ENCODE peak calls at places on chromosomes 12 and 14, in nine cellular contexts. J is testis, B is NT2/D1, C is breast epithelium, F is HCT116, Y is sigmoid colon, K is stomach, G is fibroblast of lung, S is right atrium auricular region. H is an unnamed sample. For H3K27me3 and H3K36me3, the result is how much of the 10 kb centered on the place peaks cover.

GRCh38 chr12:27355979-27356378 is 23.3 kb downstream of the BMAL2 start:
- DNase-seq in J (no peak), B (no peak), C (no peak), F (no peak), Y (no peak), K (no peak), G (no peak), S (no peak), H (no peak)

GRCh38 chr12:109134186-109134917 is 18.0 kb downstream of the ACACB start:
- DNase-seq in J (no peak), B (no peak), C (no peak), F (peak), Y (peak), K (peak), G (peak), S (no peak), H (no peak)

GRCh38 chr14:38056270-38056669 is 151.4 kb upstream of the SSTR1 start:
- DNase-seq in J (no peak), B (no peak), C (no peak), F (no peak), Y (no peak), K (no peak), G (no peak), S (no peak), H (no peak)

GRCh38 chr12:78406213-78406612 is 458.4 kb upstream of the SYT1 start:
- DNase-seq in J (no peak), B (no peak), C (no peak), F (no peak), Y (no peak), K (no peak), G (no peak), S (no peak), H (no peak)

GRCh38 chr12:119528241-119528640 is 65.3 kb upstream of the TMEM233 start:
- DNase-seq in J (no peak), B (peak), C (no peak), F (no peak), Y (no peak), K (no peak), G (no peak), S (no peak), H (no peak)

GRCh38 chr14:38696925-38697324 is 406.1 kb downstream of the SEC23A start:
- DNase-seq in J (no peak), B (no peak), C (no peak), F (no peak), Y (no peak), K (no peak), G (no peak), S (no peak), H (no peak)

GRCh38 chr12:94792690-94793089 is 142.3 kb upstream of the TMCC3 start:
- DNase-seq in J (peak), B (no peak), C (no peak), F (no peak), Y (no peak), K (no peak), G (peak), S (no peak), H (no peak)

GRCh38 chr14:41062826-41063225 is 543.9 kb upstream of the LRFN5 start:
- DNase-seq in J (no peak), B (no peak), C (no peak), F (peak), Y (no peak), K (no peak), G (no peak), S (no peak), H (no peak)

GRCh38 chr14:104863923-104864266 is 1.2 kb upstream of the CEP170B start:
- DNase-seq in J (no peak), B (no peak), C (no peak), F (no peak), Y (peak), K (no peak), G (no peak), S (no peak), H (no peak)

GRCh38 chr12:121657305-121658008 is 12.0 kb downstream of the MORN3 start:
- DNase-seq in J (no peak), B (no peak), C (no peak), F (no peak), Y (no peak), K (no peak), G (no peak), S (no peak), H (no peak)

GRCh38 chr14:59342108-59342507 is 123.1 kb downstream of the GPR135 start:
- DNase-seq in J (no peak), B (no peak), C (no peak), F (no peak), Y (no peak), K (no peak), G (no peak), S (no peak), H (no peak)

GRCh38 chr12:110966081-110966760 is 45.8 kb upstream of the MYL2 start:
- DNase-seq in J (peak), B (no peak), C (no peak), F (no peak), Y (no peak), K (no peak), G (peak), S (no peak), H (no peak)

GRCh38 chr14:55864890-55865655 is 253.1 kb upstream of the PELI2 start:
- DNase-seq in J (no peak), B (peak), C (no peak), F (no peak), Y (no peak), K (no peak), G (no peak), S (no peak), H (no peak)

GRCh38 chr12:120692524-120693033 is 5.6 kb downstream of the MLEC start:
- DNase-seq in J (no peak), B (no peak), C (no peak), F (no peak), Y (no peak), K (peak), G (no peak), S (no peak), H (no peak)

GRCh38 chr12:88993655-88994054 is 358.6 kb downstream of the DUSP6 start:
- DNase-seq in J (no peak), B (peak), C (no peak), F (peak), Y (no peak), K (no peak), G (peak), S (no peak), H (peak)

DNA sequence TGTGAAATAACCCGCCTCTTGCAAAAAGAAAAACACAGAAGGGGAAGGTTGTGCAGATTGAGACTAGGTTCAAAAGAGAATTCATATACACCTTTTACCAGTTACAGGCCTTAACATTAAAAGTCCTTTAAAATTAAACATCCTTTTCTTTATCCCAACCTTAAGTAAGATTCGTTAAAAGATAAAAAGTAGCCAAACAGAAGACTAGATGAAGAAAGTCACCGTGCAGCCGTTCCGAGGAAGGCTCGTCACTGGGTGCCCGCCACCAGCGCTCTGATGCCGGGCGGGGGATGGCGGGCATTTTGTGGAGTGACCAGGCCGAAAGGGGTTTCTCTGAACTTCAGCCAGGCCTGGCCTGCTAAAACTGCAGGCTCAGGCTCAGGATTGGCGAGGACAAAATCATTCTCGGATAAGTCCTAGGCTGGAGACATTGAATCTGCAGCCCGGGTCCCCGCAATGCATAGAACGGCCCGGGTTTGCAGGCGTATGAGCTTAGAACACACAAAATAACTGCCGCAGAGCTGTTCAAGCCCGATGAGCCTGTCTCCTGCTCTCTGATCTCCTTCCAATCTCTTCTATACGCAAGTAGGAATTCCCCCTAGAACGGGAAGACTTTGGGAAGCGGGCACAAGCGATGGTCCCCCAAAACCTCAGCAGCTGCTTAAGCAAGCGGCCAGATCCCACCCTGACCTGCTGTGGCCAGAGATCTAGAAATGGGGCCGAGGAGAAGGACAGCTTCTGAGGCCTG is 1.3 kb downstream of the TBX5 start:
- DNase-seq in J (no peak), B (no peak), C (no peak), F (no peak), Y (no peak), K (no peak), G (peak), S (no peak), H (no peak)
- H3K27me3 ChIP-seq in J (under half), B (half or more), C (half or more), F (under half), Y (half or more), K (half or more), G (under half), S (under half), H (under half)

GRCh38 chr12:67388331-67389163 is 119.4 kb downstream of the CAND1 start:
- DNase-seq in J (no peak), B (peak), C (no peak), F (no peak), Y (no peak), K (no peak), G (no peak), S (no peak), H (no peak)
- H3K4me3 ChIP-seq in J (no peak), B (no peak), C (no peak), F (no peak), Y (no peak), K (no peak), G (no peak), S (no peak), H (no peak)

DNA sequence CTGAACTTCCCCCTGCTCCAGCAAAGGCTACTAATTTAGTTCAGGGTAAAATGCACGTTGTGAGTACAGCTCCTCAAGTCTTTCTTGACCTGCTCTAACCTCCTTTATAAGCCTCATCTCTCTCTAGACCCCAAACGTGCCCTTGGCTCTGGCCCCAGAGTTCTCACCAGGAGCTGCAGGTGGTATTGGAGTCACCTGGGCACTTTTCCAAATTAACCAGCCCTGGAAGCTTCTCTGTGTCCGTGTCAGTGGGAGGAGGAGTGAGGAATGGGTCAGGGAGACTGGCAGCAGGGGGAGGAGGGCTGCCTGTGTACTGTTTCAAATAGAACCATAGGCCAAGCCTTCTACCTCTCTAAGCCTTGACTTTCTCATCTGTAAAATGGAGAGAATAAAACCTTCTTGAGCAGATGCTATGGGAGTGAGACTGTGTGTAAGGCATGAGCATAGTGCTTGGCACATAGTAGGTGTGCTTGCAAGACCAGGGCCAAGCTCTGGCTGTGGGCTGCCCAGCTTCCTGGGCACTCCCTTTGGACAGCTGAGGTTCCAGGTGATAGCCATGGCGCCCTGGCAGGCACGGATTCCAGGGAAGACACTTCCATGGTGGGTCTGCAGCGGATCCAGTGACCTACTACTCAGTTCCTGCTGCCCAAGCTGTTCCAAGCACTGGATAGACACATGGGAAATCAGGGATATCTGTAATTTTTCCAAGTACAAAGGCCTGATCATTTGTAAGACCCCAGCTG is 24.4 kb downstream of the ASB2 start:
- DNase-seq in J (no peak), B (no peak), C (no peak), F (no peak), Y (no peak), K (no peak), G (no peak), S (no peak), H (no peak)
- H3K36me3 ChIP-seq in J (under half), B (under half), C (under half), F (under half), Y (under half), K (under half), G (under half), S (half or more), H (under half)

GRCh38 chr12:114478891-114479290 is 72.9 kb upstream of the TBX5 start:
- DNase-seq in J (no peak), B (no peak), C (no peak), F (no peak), Y (no peak), K (no peak), G (no peak), S (no peak), H (no peak)
- H3K27me3 ChIP-seq in J (under half), B (half or more), C (half or more), F (half or more), Y (under half), K (half or more), G (under half), S (under half), H (under half)